ENCODE peak calls at places on chromosomes 4 and X, in four cellular contexts. S, R, C and O are unnamed samples.

GRCh38 chr4:122826000-122826595 is 533 bp upstream of the FGF2 start:
- DNase-seq in S (no peak), R (no peak), C (no peak), O (no peak)

GRCh38 chr4:11548529-11549176 is 120.0 kb upstream of the HS3ST1 start:
- DNase-seq in S (no peak), R (no peak), C (no peak), O (no peak)

GRCh38 chr4:140012688-140013087 is 141.3 kb downstream of the MAML3 start:
- DNase-seq in R (no peak), S (no peak), C (no peak), O (no peak)

GRCh38 chr4:140858897-140859296 is 102.7 kb upstream of the TBC1D9 start:
- DNase-seq in S (no peak), C (no peak), R (no peak), O (no peak)

GRCh38 chr4:107468812-107469211 is 251.2 kb downstream of the PAPSS1 start:
- DNase-seq in C (no peak), S (no peak), R (no peak), O (no peak)

GRCh38 chr4:134747108-134747805 is 545.7 kb upstream of the PABPC4L start:
- DNase-seq in S (no peak), C (no peak), R (no peak), O (no peak)

GRCh38 chr4:84920591-84920990 is 45.9 kb downstream of the WDFY3 start:
- DNase-seq in C (no peak), R (no peak), S (no peak), O (no peak)

GRCh38 chr4:170741856-170742255 is 652.1 kb upstream of the AADAT start:
- DNase-seq in R (no peak), C (no peak), S (no peak), O (no peak)

GRCh38 chrX:136200466-136200865 is 50.7 kb downstream of the MAP7D3 start:
- DNase-seq in S (no peak), C (no peak), R (no peak), O (no peak)

GRCh38 chr4:113884655-113885054 is 94.8 kb downstream of the ARSJ start:
- DNase-seq in C (no peak), R (no peak), S (no peak), O (no peak)

GRCh38 chr4:41844327-41844726 is 90.9 kb upstream of the TMEM33 start:
- DNase-seq in S (no peak), R (no peak), C (no peak), O (no peak)

GRCh38 chr4:76758290-76758882 is 139.6 kb downstream of the SOWAHB start:
- DNase-seq in S (no peak), C (no peak), R (no peak), O (no peak)

GRCh38 chrX:17736478-17736855 is 826 bp upstream of the SCML1 start:
- DNase-seq in R (no peak), C (no peak), S (no peak), O (no peak)

GRCh38 chr4:1201851-1202525 is 29.6 kb upstream of the SPON2 start:
- DNase-seq in C (no peak), S (peak; percentile 89), R (no peak), O (peak; percentile 39)

GRCh38 chrX:137195991-137196390 is 162.2 kb upstream of the GPR101 start:
- DNase-seq in C (no peak), R (no peak), S (no peak), O (no peak)

GRCh38 chr4:76733380-76733779 is 164.6 kb downstream of the SOWAHB start:
- DNase-seq in R (no peak), S (no peak), C (no peak), O (no peak)

GRCh38 chr4:80206541-80207171 is 9.4 kb downstream of the PRDM8 start:
- DNase-seq in R (no peak), C (no peak), S (no peak), O (peak; percentile 58)

GRCh38 chr4:59971952-59972351 is 1228.2 kb upstream of the ADGRL3 start:
- DNase-seq in C (no peak), R (no peak), S (no peak), O (no peak)

GRCh38 chr4:184825394-184826314 is at the start of gene ACSL1:
- DNase-seq in C (no peak), R (peak; percentile 57), S (peak; percentile 93), O (peak; percentile 80)

GRCh38 chrX:129534816-129535578 is 5.1 kb upstream of the OCRL start:
- DNase-seq in C (no peak), R (no peak), S (no peak), O (no peak)

GRCh38 chr4:111778543-111778942 is 366.7 kb upstream of the FAM241A start:
- DNase-seq in S (no peak), C (no peak), R (no peak), O (no peak)

GRCh38 chrX:154730271-154730883 is 20.5 kb downstream of the GAB3 start:
- DNase-seq in R (no peak), C (no peak), S (peak; percentile 74), O (no peak)

GRCh38 chr4:60948008-60948407 is 252.1 kb upstream of the ADGRL3 start:
- DNase-seq in S (no peak), R (no peak), C (no peak), O (no peak)

GRCh38 chr4:100540156-100540555 is 22.3 kb upstream of the EMCN start:
- DNase-seq in R (no peak), S (no peak), C (no peak), O (no peak)

GRCh38 chr4:21512351-21512750 is 436.2 kb downstream of the KCNIP4 start:
- DNase-seq in C (no peak), S (no peak), R (no peak), O (no peak)

GRCh38 chr4:54227261-54228063 is 1.6 kb upstream of the PDGFRA start:
- DNase-seq in R (no peak), C (no peak), S (peak; percentile 79), O (no peak)

GRCh38 chr4:111919666-111920065 is 225.6 kb upstream of the FAM241A start:
- DNase-seq in C (no peak), R (no peak), S (no peak), O (no peak)

GRCh38 chr4:51932261-51932660 is 87.9 kb downstream of the LRRC66 start:
- DNase-seq in R (no peak), C (no peak), S (no peak), O (no peak)

GRCh38 chr4:100113732-100114131 is 76.5 kb downstream of the DDIT4L start:
- DNase-seq in C (no peak), R (no peak), S (no peak), O (no peak)

GRCh38 chr4:683982-684571 is 4.9 kb downstream of the SLC49A3 start:
- DNase-seq in S (peak; percentile 84), R (no peak), C (no peak), O (no peak)

GRCh38 chr4:152686452-152687013 is 6.7 kb upstream of the TMEM154 start:
- DNase-seq in C (no peak), R (no peak), S (no peak), O (peak; percentile 32)
- H3K4me1 ChIP-seq in C (peaks cover 5% of the 10 kb centered on the region), R (no peaks in the 10 kb centered on the region), S (no peaks in the 10 kb centered on the region), O (peaks cover 38% of the 10 kb centered on the region)

GRCh38 chrX:79559290-79559689 is 192.2 kb upstream of the ITM2A start:
- DNase-seq in S (no peak), C (no peak), R (no peak), O (no peak)
- H3K4me1 ChIP-seq in S (no peaks in the 10 kb centered on the region), C (no peaks in the 10 kb centered on the region), R (no peaks in the 10 kb centered on the region), O (no peaks in the 10 kb centered on the region)

DNA sequence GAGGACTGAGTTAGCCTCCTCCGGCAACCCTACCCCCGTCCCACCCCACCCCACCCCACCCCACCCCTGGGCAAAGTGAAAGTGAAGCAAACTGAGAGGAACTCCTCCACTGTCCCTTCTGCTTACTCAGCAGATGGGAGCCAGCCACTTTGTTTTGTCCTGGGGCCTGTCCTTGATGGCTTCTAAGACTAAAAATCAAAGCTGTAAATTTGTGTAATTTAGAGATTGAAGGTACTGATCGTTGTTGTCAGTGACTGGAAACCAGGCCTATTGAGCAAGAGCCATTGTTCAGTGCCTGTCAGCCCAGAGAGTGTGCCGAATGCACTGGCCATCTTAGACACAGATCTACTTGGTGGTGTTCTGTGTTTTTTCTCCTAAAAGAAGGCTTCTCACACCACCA is 161.9 kb downstream of the CBR4 start:
- DNase-seq in S (no peak), C (no peak), R (no peak), O (no peak)
- H3K4me1 ChIP-seq in S (peaks cover 8% of the 10 kb centered on the region), C (peaks cover 41% of the 10 kb centered on the region), R (peaks cover 43% of the 10 kb centered on the region), O (peaks cover 58% of the 10 kb centered on the region)

GRCh38 chr4:56246230-56246610 is 141.1 kb downstream of the AASDH start:
- DNase-seq in R (no peak), S (no peak), C (no peak), O (no peak)

GRCh38 chr4:56245547-56246229 is 141.6 kb downstream of the AASDH start:
- DNase-seq in C (no peak), R (no peak), S (no peak), O (no peak)

GRCh38 chr4:56250801-56251200 is 136.5 kb downstream of the AASDH start:
- DNase-seq in C (no peak), R (no peak), S (no peak), O (no peak)

GRCh38 chr4:56244681-56245080 is 142.6 kb downstream of the AASDH start:
- DNase-seq in C (no peak), R (no peak), S (no peak), O (no peak)

DNA sequence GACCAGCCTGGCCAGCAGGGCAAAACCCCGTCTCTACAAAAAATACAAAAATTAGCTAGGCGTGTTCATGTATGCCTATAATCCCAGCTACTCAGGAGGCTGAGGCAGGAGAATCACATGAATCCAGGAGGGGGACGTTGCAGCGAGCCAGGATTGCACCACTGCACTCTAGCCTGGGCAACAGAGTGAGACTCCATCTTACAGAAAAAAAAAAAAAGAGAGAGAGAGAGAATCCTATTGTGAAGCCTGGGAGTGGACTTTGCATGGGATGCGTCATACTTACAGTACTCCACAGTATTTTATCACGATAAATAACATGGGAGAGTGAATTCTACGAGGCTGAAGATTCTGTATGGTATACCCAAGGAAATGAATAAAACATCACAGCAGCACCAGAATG is 139.6 kb downstream of the AASDH start:
- DNase-seq in S (no peak), R (no peak), C (no peak), O (no peak)
- H3K4me1 ChIP-seq in S (no peaks in the 10 kb centered on the region), R (no peaks in the 10 kb centered on the region), C (no peaks in the 10 kb centered on the region), O (no peaks in the 10 kb centered on the region)

DNA sequence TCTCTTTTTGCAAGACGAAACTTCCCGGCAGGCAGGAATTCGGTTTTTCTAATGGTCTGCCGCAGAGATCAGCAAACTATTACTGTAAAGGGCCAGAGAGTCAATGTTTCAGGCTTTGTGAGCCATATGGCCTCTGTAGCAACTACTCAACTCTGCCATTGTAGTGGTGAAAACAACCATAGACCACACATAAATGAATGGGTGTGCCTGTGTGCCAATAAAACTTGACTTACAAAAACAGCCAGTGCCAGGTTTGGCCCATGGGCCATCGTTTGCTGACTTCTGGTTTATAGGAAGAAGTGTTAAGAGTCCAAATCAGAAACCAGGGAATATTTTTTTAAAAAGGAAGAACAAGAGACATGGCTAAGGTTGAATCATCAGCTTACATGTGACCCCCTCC is 163.0 kb downstream of the SH3KBP1 start:
- DNase-seq in R (no peak), S (no peak), C (no peak), O (no peak)
- H3K4me1 ChIP-seq in R (no peaks in the 10 kb centered on the region), S (peaks cover 2% of the 10 kb centered on the region), C (peaks cover 5% of the 10 kb centered on the region), O (no peaks in the 10 kb centered on the region)